ENCODE peak calls at places on chromosomes 7 and 10, in six cellular contexts. I is H1, X is HepG2, G is K562, S is GM12878, R is SK-N-SH. M is an unnamed sample. For H3K27me3, the result is how much of the 10 kb centered on the place peaks cover.

GRCh38 chr10:119543814-119544642 is 1.5 kb upstream of the RGS10 start:
- DNase-seq in G (no peak), S (no peak), I (peak), R (no peak), X (no peak), M (no peak)

GRCh38 chr7:100875356-100875751 is 451 bp downstream of the SRRT start:
- DNase-seq in S (no peak), G (no peak), R (peak), X (peak), I (no peak), M (no peak)

GRCh38 chr10:99357691-99358090 is 28.5 kb downstream of the CNNM1 start:
- DNase-seq in X (no peak), S (no peak), G (no peak), I (no peak), R (no peak), M (no peak)

GRCh38 chr7:33798671-33799325 is 106.5 kb upstream of the BMPER start:
- DNase-seq in X (no peak), I (no peak), S (no peak), G (no peak), R (no peak), M (no peak)

GRCh38 chr10:21993360-21994001 is 10.0 kb downstream of the DNAJC1 start:
- DNase-seq in R (no peak), G (peak), S (no peak), I (no peak), X (no peak), M (peak)

GRCh38 chr7:3780525-3780924 is 479.5 kb downstream of the SDK1 start:
- DNase-seq in G (no peak), I (no peak), X (no peak), S (no peak), R (no peak), M (no peak)

GRCh38 chr7:96713037-96713436 is 3.4 kb upstream of the SEM1 start:
- DNase-seq in G (no peak), S (no peak), X (no peak), I (no peak), R (no peak), M (no peak)

GRCh38 chr10:608331-609265 is 80.9 kb downstream of the DIP2C start:
- DNase-seq in I (no peak), G (no peak), R (no peak), S (peak), X (no peak), M (no peak)

GRCh38 chr7:24227068-24227467 is 56.9 kb upstream of the NPY start:
- DNase-seq in S (peak), X (no peak), G (no peak), I (no peak), R (peak), M (no peak)

GRCh38 chr7:23011222-23011924 is 2.6 kb downstream of the HYCC1 start:
- DNase-seq in G (no peak), R (no peak), S (no peak), X (no peak), I (no peak), M (no peak)
- H3K4me2 ChIP-seq in G (peak), R (no peak), S (peak), X (peak), I (peak), M (no peak)

DNA sequence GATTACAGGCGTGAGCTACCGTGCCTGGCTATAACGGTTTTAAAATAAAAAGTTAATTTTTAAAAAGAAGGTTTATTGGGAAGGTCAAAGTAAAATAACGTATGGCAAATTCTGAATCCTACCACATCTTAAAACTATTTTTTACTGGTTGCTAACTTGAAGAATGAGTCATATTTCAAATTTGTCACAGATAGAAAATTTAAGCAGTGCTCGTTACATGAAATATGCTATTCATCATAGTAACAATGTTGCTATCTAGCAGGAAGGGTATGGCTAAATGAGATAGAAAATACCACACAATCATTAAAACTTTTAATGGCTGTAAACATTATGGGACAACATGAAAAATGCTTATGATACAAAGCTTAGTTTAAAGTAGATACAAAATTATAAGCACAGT is 500.5 kb downstream of the PHTF2 start:
- DNase-seq in R (no peak), S (no peak), G (no peak), I (no peak), X (no peak), M (no peak)
- TF ChIP-seq JUND in R (peak), S (no peak), G (no peak), I (no peak), X (no peak), M (no peak)

GRCh38 chr7:54664235-54665228 is 94.5 kb downstream of the SEC61G start:
- DNase-seq in I (peak), X (peak), G (peak), S (no peak), R (peak), M (no peak)
- H3K27me3 ChIP-seq in I (under half), X (under half), G (under half), S (under half), R (under half), M (under half)

DNA sequence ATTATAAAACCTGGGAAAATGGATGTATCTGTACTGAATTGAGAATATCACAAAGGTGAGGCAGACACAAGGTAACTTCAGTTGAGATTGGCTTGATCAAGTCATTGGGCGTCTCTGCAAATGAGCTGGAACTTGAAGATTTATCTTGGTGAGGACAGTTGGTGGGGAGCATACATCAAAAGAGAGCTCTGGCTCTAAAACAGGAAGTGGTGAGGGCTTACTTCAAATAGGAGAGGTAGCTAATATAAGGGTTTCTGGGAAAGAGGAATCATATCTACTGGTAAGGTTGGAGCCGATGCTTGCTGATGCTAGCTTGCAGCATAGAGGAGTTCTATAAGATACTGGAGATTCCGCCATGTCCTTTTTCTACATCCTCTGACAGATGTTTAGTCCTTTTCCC is 39.9 kb upstream of the FGL2 start:
- DNase-seq in I (no peak), R (no peak), X (no peak), S (no peak), G (no peak), M (no peak)
- H3K4me2 ChIP-seq in I (no peak), R (no peak), X (no peak), S (no peak), G (no peak), M (no peak)

GRCh38 chr10:100518761-100519241 is 860 bp downstream of the SEC31B start:
- DNase-seq in X (peak), G (peak), I (peak), R (peak), S (no peak), M (peak)
- TF ChIP-seq JUND in X (no peak), G (no peak), I (no peak), R (no peak), S (no peak), M (peak)

DNA sequence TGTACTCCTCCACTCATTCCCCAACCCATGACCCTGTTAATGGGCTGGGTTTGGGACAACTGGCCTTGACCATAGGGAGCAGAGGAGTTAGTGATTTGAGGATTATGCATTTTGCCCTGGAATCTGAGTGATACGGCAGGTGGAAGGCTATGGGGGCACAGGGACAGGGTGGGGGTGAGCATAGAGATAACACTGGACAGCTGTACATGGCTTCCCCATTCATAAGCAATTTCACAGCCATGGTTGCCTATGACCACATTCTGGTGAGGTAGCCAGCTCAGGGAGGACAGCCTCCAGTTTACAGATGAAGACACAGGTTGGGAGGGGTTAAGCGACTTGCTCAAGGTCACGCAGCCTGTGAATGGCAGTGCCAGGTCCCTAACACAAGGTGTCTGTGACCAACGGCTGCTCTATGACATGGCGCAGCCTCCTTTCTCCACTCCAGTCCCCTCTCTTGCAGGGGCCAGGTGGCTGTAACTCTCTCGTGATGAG is 319.5 kb downstream of the PLXNA4 start:
- DNase-seq in X (peak), S (no peak), I (no peak), G (no peak), R (no peak), M (no peak)
- H3K27me3 ChIP-seq in X (under half), S (under half), I (under half), G (under half), R (under half), M (under half)

GRCh38 chr10:79333513-79333912 is 13.8 kb upstream of the PPIF start:
- DNase-seq in R (no peak), I (no peak), S (no peak), X (no peak), G (no peak), M (no peak)
- H3K4me2 ChIP-seq in R (no peak), I (no peak), S (no peak), X (no peak), G (no peak), M (peak)

GRCh38 chr10:16519908-16520861 is 1.5 kb downstream of the C1QL3 start:
- DNase-seq in S (no peak), X (no peak), I (peak), R (peak), G (no peak), M (no peak)

GRCh38 chr10:16518822-16519221 is 2.9 kb downstream of the C1QL3 start:
- DNase-seq in G (no peak), R (peak), X (no peak), I (no peak), S (no peak), M (no peak)

GRCh38 chr10:16521311-16522016 is at the start of gene C1QL3:
- DNase-seq in X (no peak), R (peak), I (peak), G (no peak), S (no peak), M (no peak)

GRCh38 chr10:16519250-16519907 is 2.3 kb downstream of the C1QL3 start:
- DNase-seq in X (no peak), I (peak), G (no peak), R (no peak), S (no peak), M (no peak)

GRCh38 chr10:16520900-16521299 is 779 bp downstream of the C1QL3 start:
- DNase-seq in G (no peak), R (peak), I (peak), S (no peak), X (no peak), M (no peak)
- TF ChIP-seq JUND in G (no peak), R (no peak), I (no peak), S (no peak), X (no peak), M (no peak)